ENCODE peak calls at places on chromosomes 12 and 14, in eight cellular contexts. One of them, this sample, is unnamed.

GRCh38 chr12:591571-592505 is 71.4 kb downstream of the NINJ2 start:
- DNase-seq in A549: no peak
- DNase-seq in caudate nucleus: no peak
- DNase-seq in CD4-positive, CD25-positive, alpha-beta regulatory T cell: no peak
- DNase-seq in PC-9: no peak
- DNase-seq in WERI-Rb-1: peak; percentile 52
- DNase-seq in suprapubic skin: no peak
- DNase-seq in stomach: peak; percentile 76
- DNase-seq in this sample: no peak

GRCh38 chr12:124509300-124509675 is 58.1 kb downstream of the NCOR2 start:
- DNase-seq in A549: no peak
- DNase-seq in caudate nucleus: no peak
- DNase-seq in CD4-positive, CD25-positive, alpha-beta regulatory T cell: no peak
- DNase-seq in PC-9: no peak
- DNase-seq in WERI-Rb-1: no peak
- DNase-seq in suprapubic skin: no peak
- DNase-seq in stomach: no peak
- DNase-seq in this sample: no peak

GRCh38 chr14:68342216-68342615 is 450.7 kb downstream of the ZFP36L1 start:
- DNase-seq in A549: no peak
- DNase-seq in caudate nucleus: no peak
- DNase-seq in CD4-positive, CD25-positive, alpha-beta regulatory T cell: no peak
- DNase-seq in PC-9: no peak
- DNase-seq in WERI-Rb-1: no peak
- DNase-seq in suprapubic skin: no peak
- DNase-seq in stomach: no peak
- DNase-seq in this sample: no peak

GRCh38 chr14:71891970-71892369 is 40.3 kb upstream of the RGS6 start:
- DNase-seq in A549: no peak
- DNase-seq in caudate nucleus: no peak
- DNase-seq in CD4-positive, CD25-positive, alpha-beta regulatory T cell: no peak
- DNase-seq in PC-9: no peak
- DNase-seq in WERI-Rb-1: no peak
- DNase-seq in suprapubic skin: no peak
- DNase-seq in stomach: no peak
- DNase-seq in this sample: no peak

GRCh38 chr14:91373591-91374245 is 43.9 kb downstream of the CCDC88C start:
- DNase-seq in A549: no peak
- DNase-seq in caudate nucleus: peak; percentile 39
- DNase-seq in CD4-positive, CD25-positive, alpha-beta regulatory T cell: peak; percentile 57
- DNase-seq in PC-9: peak; percentile 25
- DNase-seq in WERI-Rb-1: no peak
- DNase-seq in suprapubic skin: no peak
- DNase-seq in stomach: no peak
- DNase-seq in this sample: peak; percentile 59

GRCh38 chr12:95959107-95959506 is 16.0 kb downstream of the AMDHD1 start:
- DNase-seq in A549: peak; percentile 33
- DNase-seq in caudate nucleus: no peak
- DNase-seq in CD4-positive, CD25-positive, alpha-beta regulatory T cell: no peak
- DNase-seq in PC-9: no peak
- DNase-seq in WERI-Rb-1: no peak
- DNase-seq in suprapubic skin: no peak
- DNase-seq in stomach: no peak
- DNase-seq in this sample: no peak

GRCh38 chr12:65673732-65674131 is 150.6 kb upstream of the HMGA2 start:
- DNase-seq in A549: no peak
- DNase-seq in caudate nucleus: no peak
- DNase-seq in CD4-positive, CD25-positive, alpha-beta regulatory T cell: no peak
- DNase-seq in PC-9: no peak
- DNase-seq in WERI-Rb-1: no peak
- DNase-seq in suprapubic skin: no peak
- DNase-seq in stomach: no peak
- DNase-seq in this sample: no peak

GRCh38 chr14:21796912-21797311 is 123.3 kb upstream of the OR4E1 start:
- DNase-seq in A549: no peak
- DNase-seq in caudate nucleus: no peak
- DNase-seq in CD4-positive, CD25-positive, alpha-beta regulatory T cell: peak; percentile 6
- DNase-seq in PC-9: no peak
- DNase-seq in WERI-Rb-1: no peak
- DNase-seq in suprapubic skin: no peak
- DNase-seq in stomach: no peak
- DNase-seq in this sample: peak; percentile 7

GRCh38 chr12:52062167-52063080 is 7.4 kb upstream of the ATG101 start:
- DNase-seq in A549: no peak
- DNase-seq in caudate nucleus: no peak
- DNase-seq in CD4-positive, CD25-positive, alpha-beta regulatory T cell: no peak
- DNase-seq in PC-9: no peak
- DNase-seq in WERI-Rb-1: no peak
- DNase-seq in suprapubic skin: no peak
- DNase-seq in stomach: no peak
- DNase-seq in this sample: no peak

GRCh38 chr14:90239139-90239538 is 17.2 kb upstream of the PSMC1 start:
- DNase-seq in A549: no peak
- DNase-seq in caudate nucleus: no peak
- DNase-seq in CD4-positive, CD25-positive, alpha-beta regulatory T cell: no peak
- DNase-seq in PC-9: no peak
- DNase-seq in WERI-Rb-1: no peak
- DNase-seq in suprapubic skin: no peak
- DNase-seq in stomach: no peak
- DNase-seq in this sample: no peak
- H3K27ac ChIP-seq in A549: no peak overlapping the region
- H3K27ac ChIP-seq in caudate nucleus: no peak overlapping the region
- H3K27ac ChIP-seq in CD4-positive, CD25-positive, alpha-beta regulatory T cell: no peak overlapping the region
- H3K27ac ChIP-seq in PC-9: no peak overlapping the region
- H3K27ac ChIP-seq in WERI-Rb-1: no peak overlapping the region
- H3K27ac ChIP-seq in suprapubic skin: no peak overlapping the region
- H3K27ac ChIP-seq in stomach: no peak overlapping the region
- H3K27ac ChIP-seq in this sample: no peak overlapping the region

DNA sequence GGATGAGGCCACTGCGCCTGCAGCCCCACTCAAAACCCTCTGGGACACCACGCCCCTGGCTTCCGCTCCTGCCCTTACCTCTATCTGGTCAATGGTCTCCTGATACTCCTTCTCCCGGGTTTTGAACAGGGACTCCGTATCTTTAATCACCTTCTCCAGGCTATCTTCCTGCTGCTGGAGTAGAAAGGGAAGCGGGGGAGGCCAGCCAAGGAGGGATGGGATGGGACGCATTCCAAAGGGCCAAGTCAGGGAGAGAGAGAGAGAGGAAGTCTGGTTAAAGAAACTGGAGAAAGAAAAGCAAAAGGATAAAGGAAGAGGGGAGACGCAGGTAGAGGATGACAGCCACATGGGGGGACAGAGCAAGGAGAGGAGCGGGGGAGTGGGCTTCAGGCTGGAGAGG is 7.9 kb downstream of the IFFO1 start:
- DNase-seq in A549: peak; percentile 28
- DNase-seq in caudate nucleus: no peak
- DNase-seq in CD4-positive, CD25-positive, alpha-beta regulatory T cell: no peak
- DNase-seq in PC-9: peak; percentile 63
- DNase-seq in WERI-Rb-1: no peak
- DNase-seq in suprapubic skin: no peak
- DNase-seq in stomach: no peak
- DNase-seq in this sample: no peak
- H3K27ac ChIP-seq in A549: peak overlapping the region; percentile 79
- H3K27ac ChIP-seq in caudate nucleus: peak overlapping the region; percentile 82
- H3K27ac ChIP-seq in CD4-positive, CD25-positive, alpha-beta regulatory T cell: no peak overlapping the region
- H3K27ac ChIP-seq in PC-9: no peak overlapping the region
- H3K27ac ChIP-seq in WERI-Rb-1: no peak overlapping the region
- H3K27ac ChIP-seq in suprapubic skin: no peak overlapping the region
- H3K27ac ChIP-seq in stomach: peak overlapping the region; percentile 15
- H3K27ac ChIP-seq in this sample: no peak overlapping the region

GRCh38 chr14:56855891-56856461 is 45.7 kb upstream of the OTX2 start:
- DNase-seq in A549: no peak
- DNase-seq in caudate nucleus: no peak
- DNase-seq in CD4-positive, CD25-positive, alpha-beta regulatory T cell: no peak
- DNase-seq in PC-9: no peak
- DNase-seq in WERI-Rb-1: no peak
- DNase-seq in suprapubic skin: no peak
- DNase-seq in stomach: peak; percentile 43
- DNase-seq in this sample: no peak
- H3K27ac ChIP-seq in A549: no peak overlapping the region
- H3K27ac ChIP-seq in caudate nucleus: no peak overlapping the region
- H3K27ac ChIP-seq in CD4-positive, CD25-positive, alpha-beta regulatory T cell: no peak overlapping the region
- H3K27ac ChIP-seq in PC-9: no peak overlapping the region
- H3K27ac ChIP-seq in WERI-Rb-1: no peak overlapping the region
- H3K27ac ChIP-seq in suprapubic skin: no peak overlapping the region
- H3K27ac ChIP-seq in stomach: peak overlapping the region; percentile 37
- H3K27ac ChIP-seq in this sample: no peak overlapping the region

GRCh38 chr14:61466905-61467280 is 145.5 kb downstream of the PRKCH start:
- DNase-seq in A549: no peak
- DNase-seq in caudate nucleus: no peak
- DNase-seq in CD4-positive, CD25-positive, alpha-beta regulatory T cell: no peak
- DNase-seq in PC-9: no peak
- DNase-seq in WERI-Rb-1: no peak
- DNase-seq in suprapubic skin: no peak
- DNase-seq in stomach: no peak
- DNase-seq in this sample: no peak

GRCh38 chr14:61468063-61468825 is 146.9 kb downstream of the PRKCH start:
- DNase-seq in A549: no peak
- DNase-seq in caudate nucleus: no peak
- DNase-seq in CD4-positive, CD25-positive, alpha-beta regulatory T cell: no peak
- DNase-seq in PC-9: no peak
- DNase-seq in WERI-Rb-1: no peak
- DNase-seq in suprapubic skin: no peak
- DNase-seq in stomach: no peak
- DNase-seq in this sample: no peak

GRCh38 chr14:61469771-61470170 is 148.4 kb downstream of the PRKCH start:
- DNase-seq in A549: no peak
- DNase-seq in caudate nucleus: no peak
- DNase-seq in CD4-positive, CD25-positive, alpha-beta regulatory T cell: no peak
- DNase-seq in PC-9: no peak
- DNase-seq in WERI-Rb-1: peak; percentile 38
- DNase-seq in suprapubic skin: no peak
- DNase-seq in stomach: no peak
- DNase-seq in this sample: no peak

GRCh38 chr14:61466249-61466904 is 145.0 kb downstream of the PRKCH start:
- DNase-seq in A549: peak; percentile 52
- DNase-seq in caudate nucleus: no peak
- DNase-seq in CD4-positive, CD25-positive, alpha-beta regulatory T cell: no peak
- DNase-seq in PC-9: no peak
- DNase-seq in WERI-Rb-1: no peak
- DNase-seq in suprapubic skin: no peak
- DNase-seq in stomach: no peak
- DNase-seq in this sample: no peak

GRCh38 chr14:61467281-61467680 is 145.9 kb downstream of the PRKCH start:
- DNase-seq in A549: no peak
- DNase-seq in caudate nucleus: no peak
- DNase-seq in CD4-positive, CD25-positive, alpha-beta regulatory T cell: no peak
- DNase-seq in PC-9: no peak
- DNase-seq in WERI-Rb-1: no peak
- DNase-seq in suprapubic skin: no peak
- DNase-seq in stomach: no peak
- DNase-seq in this sample: no peak
- H3K27ac ChIP-seq in A549: peak overlapping the region; percentile 95
- H3K27ac ChIP-seq in caudate nucleus: no peak overlapping the region
- H3K27ac ChIP-seq in CD4-positive, CD25-positive, alpha-beta regulatory T cell: peak overlapping the region; percentile 30
- H3K27ac ChIP-seq in PC-9: no peak overlapping the region
- H3K27ac ChIP-seq in WERI-Rb-1: no peak overlapping the region
- H3K27ac ChIP-seq in suprapubic skin: no peak overlapping the region
- H3K27ac ChIP-seq in stomach: peak overlapping the region; percentile 61
- H3K27ac ChIP-seq in this sample: peak overlapping the region; percentile 11

GRCh38 chr12:131786331-131786730 is 41.9 kb upstream of the MMP17 start:
- DNase-seq in A549: no peak
- DNase-seq in caudate nucleus: no peak
- DNase-seq in CD4-positive, CD25-positive, alpha-beta regulatory T cell: no peak
- DNase-seq in PC-9: no peak
- DNase-seq in WERI-Rb-1: no peak
- DNase-seq in suprapubic skin: no peak
- DNase-seq in stomach: no peak
- DNase-seq in this sample: no peak

GRCh38 chr12:131783915-131784541 is 44.2 kb upstream of the MMP17 start:
- DNase-seq in A549: peak; percentile 62
- DNase-seq in caudate nucleus: no peak
- DNase-seq in CD4-positive, CD25-positive, alpha-beta regulatory T cell: no peak
- DNase-seq in PC-9: peak; percentile 71
- DNase-seq in WERI-Rb-1: no peak
- DNase-seq in suprapubic skin: no peak
- DNase-seq in stomach: no peak
- DNase-seq in this sample: no peak

GRCh38 chr12:131784909-131785762 is 43.1 kb upstream of the MMP17 start:
- DNase-seq in A549: no peak
- DNase-seq in caudate nucleus: no peak
- DNase-seq in CD4-positive, CD25-positive, alpha-beta regulatory T cell: no peak
- DNase-seq in PC-9: no peak
- DNase-seq in WERI-Rb-1: no peak
- DNase-seq in suprapubic skin: no peak
- DNase-seq in stomach: no peak
- DNase-seq in this sample: no peak

GRCh38 chr12:131787143-131787660 is 41.0 kb upstream of the MMP17 start:
- DNase-seq in A549: no peak
- DNase-seq in caudate nucleus: no peak
- DNase-seq in CD4-positive, CD25-positive, alpha-beta regulatory T cell: no peak
- DNase-seq in PC-9: no peak
- DNase-seq in WERI-Rb-1: no peak
- DNase-seq in suprapubic skin: no peak
- DNase-seq in stomach: no peak
- DNase-seq in this sample: no peak

GRCh38 chr12:131785763-131786330 is 42.3 kb upstream of the MMP17 start:
- DNase-seq in A549: no peak
- DNase-seq in caudate nucleus: no peak
- DNase-seq in CD4-positive, CD25-positive, alpha-beta regulatory T cell: no peak
- DNase-seq in PC-9: no peak
- DNase-seq in WERI-Rb-1: no peak
- DNase-seq in suprapubic skin: no peak
- DNase-seq in stomach: no peak
- DNase-seq in this sample: no peak
- H3K27ac ChIP-seq in A549: no peak overlapping the region
- H3K27ac ChIP-seq in caudate nucleus: peak overlapping the region; percentile 9
- H3K27ac ChIP-seq in CD4-positive, CD25-positive, alpha-beta regulatory T cell: no peak overlapping the region
- H3K27ac ChIP-seq in PC-9: no peak overlapping the region
- H3K27ac ChIP-seq in WERI-Rb-1: no peak overlapping the region
- H3K27ac ChIP-seq in suprapubic skin: no peak overlapping the region
- H3K27ac ChIP-seq in stomach: no peak overlapping the region
- H3K27ac ChIP-seq in this sample: no peak overlapping the region

GRCh38 chr12:32249701-32250270 is 143.1 kb downstream of the BICD1 start:
- DNase-seq in A549: no peak
- DNase-seq in caudate nucleus: no peak
- DNase-seq in CD4-positive, CD25-positive, alpha-beta regulatory T cell: no peak
- DNase-seq in PC-9: no peak
- DNase-seq in WERI-Rb-1: no peak
- DNase-seq in suprapubic skin: no peak
- DNase-seq in stomach: no peak
- DNase-seq in this sample: no peak
- H3K27ac ChIP-seq in A549: no peak overlapping the region
- H3K27ac ChIP-seq in caudate nucleus: no peak overlapping the region
- H3K27ac ChIP-seq in CD4-positive, CD25-positive, alpha-beta regulatory T cell: no peak overlapping the region
- H3K27ac ChIP-seq in PC-9: no peak overlapping the region
- H3K27ac ChIP-seq in WERI-Rb-1: no peak overlapping the region
- H3K27ac ChIP-seq in suprapubic skin: no peak overlapping the region
- H3K27ac ChIP-seq in stomach: no peak overlapping the region
- H3K27ac ChIP-seq in this sample: no peak overlapping the region

This sample was measured in CD4-positive, alpha-beta memory T cell.